ENCODE peak calls at places on chromosomes 16 and 17, in nine cellular contexts. I is stimulated activated CD8-positive, alpha-beta memory T cell treated with anti-CD3 and anti-CD28 coated beads, Interleukin-4, amount 100 ng/mL, for 1 hour; W is activated CD4-positive, alpha-beta T cell treated with anti-CD3 and anti-CD28 coated beads, Interleukin-2, amount 50 U/mL, for 1 hour; X is effector CD4-positive, alpha-beta T cell; G is NT2/D1; J is activated CD8-positive, alpha-beta memory T cell treated with anti-CD3 and anti-CD28 coated beads for 48 hours; Q is activated T-helper 1 cell treated with anti-CD3 and anti-CD28 coated beads, Interleukin-2, amount 50 U/mL, for 16 hours; U is nephron progenitor cell; V is NCI-H2081. Z is an unnamed sample.

GRCh38 chr17:79733692-79734070 is 2.9 kb downstream of the ENPP7 start:
- DNase-seq in I (no peak), Q (no peak), J (no peak), X (no peak), V (no peak), U (no peak), W (no peak), G (no peak), Z (no peak)

GRCh38 chr16:4962716-4963115 is 4.6 kb downstream of the SEC14L5 start:
- DNase-seq in Q (no peak), G (no peak), J (no peak), W (no peak), U (no peak), I (no peak), V (no peak), X (no peak), Z (no peak)

GRCh38 chr16:28298511-28298878 is 6.2 kb downstream of the SBK1 start:
- DNase-seq in U (no peak), W (no peak), I (no peak), V (no peak), X (no peak), J (no peak), G (no peak), Q (no peak), Z (no peak)

GRCh38 chr17:61816538-61816937 is 46.8 kb downstream of the BRIP1 start:
- DNase-seq in I (no peak), Q (no peak), W (no peak), V (no peak), U (no peak), X (no peak), J (no peak), G (no peak), Z (no peak)

GRCh38 chr16:30028438-30029093 is 2.5 kb downstream of the TLCD3B start:
- DNase-seq in W (no peak), Q (no peak), G (no peak), J (no peak), V (no peak), I (no peak), U (peak), X (no peak), Z (no peak)

GRCh38 chr16:68069511-68070248 is 15.5 kb upstream of the NFATC3 start:
- DNase-seq in U (no peak), W (no peak), X (peak), Q (no peak), J (no peak), I (no peak), G (no peak), V (no peak), Z (no peak)

GRCh38 chr17:76246080-76247066 is 6.1 kb upstream of the RNF157 start:
- DNase-seq in Q (no peak), V (no peak), J (no peak), I (no peak), G (no peak), U (peak), X (no peak), W (peak), Z (no peak)

GRCh38 chr17:73237714-73238113 is 24.0 kb downstream of the CPSF4L start:
- DNase-seq in V (no peak), G (no peak), U (no peak), W (no peak), Q (no peak), J (no peak), I (no peak), X (no peak), Z (no peak)

GRCh38 chr17:76414334-76415295 is 30.2 kb downstream of the SPHK1 start:
- DNase-seq in I (no peak), Q (no peak), U (no peak), W (no peak), V (peak), G (no peak), J (no peak), X (no peak), Z (no peak)

GRCh38 chr16:88338896-88339295 is 43.9 kb upstream of the ZNF469 start:
- DNase-seq in I (no peak), V (no peak), Q (no peak), X (no peak), W (no peak), J (no peak), G (no peak), U (no peak), Z (no peak)

GRCh38 chr17:36888236-36888957 is 48.9 kb upstream of the LHX1 start:
- DNase-seq in G (no peak), X (no peak), Q (no peak), W (no peak), U (no peak), I (no peak), V (no peak), J (no peak), Z (no peak)

Z was measured in NCI-H1048.